ENCODE peak calls at places on chromosomes 1 and 21, in ten cellular contexts. G is IMR-90, R is colonic mucosa, V is AG10803, Z is breast epithelium, C is right lobe of liver, Q is cardiac fibroblast, X is A549, B is OCI-LY7, A is fibroblast of lung. H is an unnamed sample.

GRCh38 chr1:73105755-73106154 is 823.4 kb upstream of the NEGR1 start:
- DNase-seq in G (no peak), R (no peak), V (no peak), Z (no peak), C (no peak), Q (no peak), X (no peak), B (no peak), A (no peak), H (no peak)

GRCh38 chr1:162538815-162539431 is 22.6 kb upstream of the UAP1 start:
- DNase-seq in G (peak), R (no peak), V (peak), Z (no peak), C (no peak), Q (peak), X (peak), B (no peak), A (peak), H (peak)

GRCh38 chr1:2644171-2644570 is 11.4 kb upstream of the MMEL1 start:
- DNase-seq in G (no peak), R (no peak), V (no peak), Z (peak), C (peak), Q (no peak), X (no peak), B (no peak), A (no peak), H (no peak)

GRCh38 chr1:118302145-118302544 is 117.1 kb upstream of the SPAG17 start:
- DNase-seq in G (no peak), R (no peak), V (peak), Z (no peak), C (no peak), Q (peak), X (no peak), B (no peak), A (no peak), H (no peak)

GRCh38 chr1:109404838-109405237 is 7.1 kb upstream of the SORT1 start:
- DNase-seq in G (no peak), R (no peak), V (no peak), Z (no peak), C (no peak), Q (no peak), X (no peak), B (no peak), A (no peak), H (no peak)

GRCh38 chr1:209335090-209335692 is 248.3 kb upstream of the CAMK1G start:
- DNase-seq in G (peak), R (no peak), V (peak), Z (no peak), C (no peak), Q (peak), X (peak), B (peak), A (peak), H (peak)

GRCh38 chr1:92329356-92330129 is 30.7 kb downstream of the RPAP2 start:
- DNase-seq in G (peak), R (no peak), V (peak), Z (no peak), C (no peak), Q (peak), X (no peak), B (no peak), A (peak), H (peak)

GRCh38 chr1:3863231-3863935 is 6.1 kb downstream of the DFFB start:
- DNase-seq in G (no peak), R (no peak), V (no peak), Z (no peak), C (no peak), Q (no peak), X (no peak), B (no peak), A (no peak), H (no peak)

GRCh38 chr1:38899560-38899959 is 18.2 kb upstream of the GJA9 start:
- DNase-seq in G (no peak), R (no peak), V (no peak), Z (no peak), C (no peak), Q (no peak), X (no peak), B (no peak), A (no peak), H (no peak)

DNA sequence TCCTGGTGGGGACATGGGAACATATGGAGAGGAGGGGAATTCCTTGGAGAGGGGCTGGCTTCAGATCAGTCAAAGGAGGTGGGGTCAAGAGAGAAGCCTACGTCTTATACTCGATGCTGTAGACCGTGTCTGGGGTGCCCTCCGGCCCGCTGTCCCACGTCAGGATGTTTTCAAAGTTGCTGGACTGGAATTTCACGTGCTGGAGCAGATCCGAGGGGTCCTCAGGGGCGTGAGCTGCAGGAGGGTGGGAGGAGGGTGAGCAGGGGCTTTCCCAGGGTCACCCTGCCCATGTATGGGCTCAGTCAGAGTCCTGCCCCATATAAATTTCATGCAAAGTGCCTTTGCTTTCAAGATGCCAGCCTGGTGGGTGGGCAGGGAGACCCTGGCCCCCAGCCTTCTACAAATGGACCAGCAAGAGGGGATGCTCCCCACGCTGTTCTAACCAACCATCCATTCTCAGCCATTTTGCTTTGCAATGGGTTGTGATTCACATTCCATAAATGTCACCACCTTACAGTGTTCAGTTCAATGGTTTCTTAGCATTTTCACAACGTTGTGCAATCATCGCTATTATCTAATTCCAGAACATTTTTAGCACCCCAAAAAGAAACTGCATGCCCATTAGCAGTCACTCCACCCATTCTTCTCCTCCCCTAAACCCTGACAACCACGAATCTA is 4.3 kb downstream of the IL22RA1 start:
- DNase-seq in G (no peak), R (no peak), V (no peak), Z (no peak), C (no peak), Q (no peak), X (no peak), B (no peak), A (no peak), H (no peak)
- H3K4me3 ChIP-seq in G (no peak), R (no peak), V (no peak), Z (no peak), C (no peak), Q (no peak), X (no peak), B (no peak), A (no peak), H (no peak)

DNA sequence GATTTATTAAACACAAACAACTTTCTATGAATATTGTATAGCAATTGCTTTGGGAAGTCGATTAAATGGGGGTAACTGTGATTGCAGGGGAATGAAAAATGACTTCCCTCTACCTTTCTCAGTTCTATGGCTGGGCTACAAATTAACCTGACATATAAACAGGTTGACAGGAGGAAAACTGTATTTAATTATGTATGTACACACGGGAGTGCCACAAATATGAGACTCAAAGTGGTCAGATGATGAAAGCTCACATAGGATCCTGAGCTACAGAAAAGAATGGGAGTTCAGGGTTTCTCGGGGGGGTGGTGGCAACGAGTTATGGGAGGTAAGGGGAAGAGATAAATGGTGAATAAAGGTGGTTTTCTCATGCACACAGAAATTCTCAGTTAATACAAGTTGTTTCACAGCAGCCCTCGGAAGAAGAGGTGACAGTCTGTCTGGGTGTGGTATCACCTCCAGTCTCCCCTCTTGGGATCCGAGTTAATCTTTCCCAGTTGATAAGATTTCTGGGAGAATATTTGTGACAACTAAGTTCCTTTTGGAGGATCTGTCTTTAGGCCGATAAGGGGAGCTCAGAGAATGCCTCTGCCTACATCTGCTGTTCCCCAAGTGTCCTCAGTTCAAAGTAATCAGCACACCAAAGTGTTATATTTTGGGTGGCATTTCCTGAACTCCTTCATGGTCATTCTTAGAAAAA is 26.3 kb downstream of the GADD45A start:
- DNase-seq in G (no peak), R (no peak), V (no peak), Z (no peak), C (no peak), Q (no peak), X (no peak), B (no peak), A (no peak), H (no peak)
- H3K4me3 ChIP-seq in G (no peak), R (no peak), V (no peak), Z (no peak), C (no peak), Q (no peak), X (no peak), B (peak), A (no peak), H (no peak)

GRCh38 chr1:100438789-100439188 is 86.5 kb downstream of the CDC14A start:
- DNase-seq in G (no peak), R (no peak), V (no peak), Z (no peak), C (no peak), Q (no peak), X (no peak), B (no peak), A (no peak), H (no peak)
- H3K4me3 ChIP-seq in G (no peak), R (no peak), V (no peak), Z (no peak), C (no peak), Q (no peak), X (no peak), B (no peak), A (no peak), H (no peak)

DNA sequence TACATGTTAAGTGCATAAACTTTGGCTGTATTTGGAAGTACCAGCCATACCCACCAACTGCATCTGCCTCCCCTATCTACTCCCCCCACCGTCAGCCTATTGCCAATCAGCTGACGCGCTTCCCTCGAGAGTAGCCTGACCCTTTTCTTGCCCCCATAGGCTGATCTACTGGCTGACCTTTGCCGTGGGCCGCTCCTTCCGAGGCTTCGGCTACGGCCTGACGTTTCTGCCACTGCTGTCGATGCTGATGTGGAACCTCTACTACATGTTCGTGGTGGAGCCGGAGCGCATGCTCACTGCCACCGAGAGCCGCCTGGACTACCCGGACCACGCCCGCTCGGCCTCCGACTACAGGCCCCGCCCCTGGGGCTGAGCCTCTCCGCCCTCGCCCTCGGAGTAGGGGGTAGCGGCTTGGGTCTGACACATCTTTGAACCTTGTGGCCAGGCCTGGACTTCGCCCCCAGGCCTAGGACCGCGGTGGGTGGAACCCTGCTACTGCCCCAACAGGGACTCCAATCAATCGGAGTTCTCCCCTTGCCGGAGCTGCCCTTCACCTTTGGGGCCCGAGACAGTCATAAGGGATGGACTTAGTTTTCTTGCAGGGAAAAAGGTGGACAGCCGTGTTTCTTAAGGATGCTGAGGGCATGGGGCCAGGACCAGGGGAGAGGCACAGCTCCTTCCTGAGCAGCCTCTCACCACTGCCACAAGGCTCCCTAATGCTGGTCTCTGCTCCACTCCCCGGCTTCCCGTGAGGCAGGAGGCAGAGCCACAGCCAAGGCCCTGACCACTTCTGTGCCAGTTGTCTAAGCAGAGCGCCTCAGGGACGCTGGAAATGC is 4.0 kb downstream of the GLMP start:
- DNase-seq in G (peak), R (peak), V (peak), Z (peak), C (peak), Q (peak), X (peak), B (no peak), A (peak), H (no peak)
- H3K4me3 ChIP-seq in G (peak), R (peak), V (peak), Z (peak), C (peak), Q (peak), X (no peak), B (no peak), A (peak), H (peak)

GRCh38 chr1:43067233-43067745 is 104.8 kb downstream of the EBNA1BP2 start:
- DNase-seq in G (no peak), R (no peak), V (no peak), Z (no peak), C (no peak), Q (no peak), X (no peak), B (no peak), A (no peak), H (no peak)

GRCh38 chr1:43069481-43070050 is 102.5 kb downstream of the EBNA1BP2 start:
- DNase-seq in G (no peak), R (no peak), V (no peak), Z (no peak), C (no peak), Q (no peak), X (no peak), B (no peak), A (peak), H (no peak)

GRCh38 chr1:43067856-43068751 is 104.0 kb downstream of the EBNA1BP2 start:
- DNase-seq in G (no peak), R (no peak), V (no peak), Z (no peak), C (no peak), Q (no peak), X (no peak), B (no peak), A (peak), H (no peak)

GRCh38 chr1:43071241-43071640 is 100.8 kb downstream of the EBNA1BP2 start:
- DNase-seq in G (no peak), R (no peak), V (no peak), Z (no peak), C (no peak), Q (no peak), X (no peak), B (no peak), A (no peak), H (no peak)

GRCh38 chr1:43068911-43069310 is 103.2 kb downstream of the EBNA1BP2 start:
- DNase-seq in G (no peak), R (no peak), V (no peak), Z (no peak), C (no peak), Q (no peak), X (no peak), B (no peak), A (no peak), H (no peak)
- H3K4me3 ChIP-seq in G (no peak), R (no peak), V (no peak), Z (no peak), C (no peak), Q (no peak), X (no peak), B (no peak), A (no peak), H (no peak)

DNA sequence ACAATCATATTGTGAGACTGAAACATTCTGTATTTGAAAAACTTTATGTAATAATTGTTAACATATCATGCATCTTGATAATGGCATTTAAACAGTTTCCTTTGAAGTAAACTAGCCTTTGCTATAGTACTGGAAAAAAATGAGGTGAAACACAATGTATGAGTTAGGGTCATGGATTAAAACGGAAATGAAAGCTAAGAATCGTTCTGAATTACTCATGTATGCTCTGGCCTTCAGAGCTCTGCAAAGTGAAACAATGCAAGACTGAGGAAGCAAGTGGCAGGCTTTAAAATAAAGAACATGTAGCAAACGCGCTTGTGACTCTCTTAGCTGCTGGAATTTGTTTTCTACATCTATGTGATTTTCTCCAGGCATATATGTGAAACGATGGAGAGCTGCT is 317.1 kb downstream of the DPYD start:
- DNase-seq in G (peak), R (no peak), V (peak), Z (no peak), C (no peak), Q (peak), X (no peak), B (no peak), A (peak), H (peak)
- H3K4me3 ChIP-seq in G (peak), R (no peak), V (no peak), Z (no peak), C (no peak), Q (no peak), X (no peak), B (no peak), A (no peak), H (no peak)

GRCh38 chr1:160400284-160400645 is at the start of gene VANGL2:
- DNase-seq in G (peak), R (peak), V (no peak), Z (peak), C (peak), Q (peak), X (peak), B (peak), A (peak), H (no peak)
- H3K4me3 ChIP-seq in G (peak), R (peak), V (peak), Z (peak), C (peak), Q (peak), X (peak), B (peak), A (no peak), H (peak)

DNA sequence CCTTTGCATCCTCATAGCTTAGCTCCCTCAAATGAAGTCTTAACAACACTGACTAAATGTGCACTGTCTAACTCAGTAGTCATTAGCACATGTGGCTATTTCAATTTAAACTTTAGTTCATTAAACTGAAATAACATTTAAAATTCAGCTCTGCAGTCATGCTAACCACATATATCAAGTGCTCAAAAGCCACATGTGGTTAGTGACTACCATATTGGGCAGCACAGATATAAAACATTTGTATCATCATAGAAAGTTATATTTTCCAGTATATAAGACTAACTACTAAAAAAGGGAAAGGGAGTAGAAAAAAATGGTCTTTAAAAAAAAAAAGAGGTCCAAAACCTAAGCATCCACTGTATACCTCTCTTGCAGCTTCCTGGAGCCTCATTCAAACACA is 64.1 kb downstream of the SETD4 start:
- DNase-seq in G (no peak), R (no peak), V (no peak), Z (no peak), C (no peak), Q (no peak), X (no peak), B (no peak), A (no peak), H (no peak)
- H3K4me3 ChIP-seq in G (no peak), R (no peak), V (no peak), Z (no peak), C (no peak), Q (no peak), X (no peak), B (no peak), A (no peak), H (no peak)

DNA sequence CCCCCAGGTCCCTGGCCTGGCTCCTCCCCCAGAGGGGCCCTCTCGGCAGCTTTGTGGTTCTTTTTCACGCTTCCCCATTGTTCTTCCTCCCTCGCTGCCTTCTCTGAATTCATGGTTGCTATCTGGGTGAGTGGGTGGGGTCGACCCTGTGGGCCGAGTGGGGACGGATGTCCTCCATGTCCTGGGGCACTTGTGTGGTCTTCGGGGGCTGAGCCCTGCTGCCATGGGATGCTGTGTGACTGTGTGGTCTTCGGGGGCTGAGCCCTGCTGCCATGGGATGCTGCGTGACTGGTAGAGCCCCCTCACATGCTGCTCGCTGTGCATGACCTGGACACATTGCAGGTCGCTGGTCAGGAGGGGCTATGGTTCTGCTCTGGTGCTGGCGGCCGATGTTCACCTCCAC is 21.6 kb upstream of the DIP2A start:
- DNase-seq in G (no peak), R (no peak), V (no peak), Z (no peak), C (no peak), Q (no peak), X (no peak), B (no peak), A (no peak), H (no peak)
- H3K4me3 ChIP-seq in G (no peak), R (no peak), V (no peak), Z (no peak), C (no peak), Q (no peak), X (no peak), B (no peak), A (no peak), H (no peak)

H was measured in AG04449.